ENCODE peak calls at places on chromosomes 1 and 21, in seven cellular contexts. Y is Panc1; K is suprapubic skin; O is CD8-positive, alpha-beta T cell; Z is breast epithelium; M is sigmoid colon; B is uterus. I is an unnamed sample. For H3K27me3, the result is how much of the 10 kb centered on the place peaks cover.

GRCh38 chr1:39110882-39111281 is 84.7 kb downstream of the NDUFS5 start:
- DNase-seq in Y (no peak), K (no peak), O (no peak), Z (no peak), M (no peak), B (no peak), I (no peak)

GRCh38 chr1:64539808-64540207 is 69.9 kb downstream of the CACHD1 start:
- DNase-seq in Y (no peak), K (no peak), O (no peak), Z (no peak), M (peak), B (peak), I (peak)

GRCh38 chr1:154750681-154751665 is 119.1 kb downstream of the KCNN3 start:
- DNase-seq in Y (no peak), K (no peak), O (no peak), Z (no peak), M (peak), B (no peak), I (no peak)

GRCh38 chr1:41741244-41741643 is 177.5 kb downstream of the HIVEP3 start:
- DNase-seq in Y (no peak), K (no peak), O (no peak), Z (no peak), M (no peak), B (no peak), I (no peak)

GRCh38 chr1:6241887-6242740 is 1.9 kb upstream of the HES3 start:
- DNase-seq in Y (no peak), K (no peak), O (no peak), Z (no peak), M (no peak), B (no peak), I (no peak)

GRCh38 chr1:16209132-16209846 is 3.2 kb downstream of the ARHGEF19 start:
- DNase-seq in Y (no peak), K (no peak), O (no peak), Z (no peak), M (no peak), B (no peak), I (no peak)

GRCh38 chr1:83043192-83043591 is 955.7 kb downstream of the TTLL7 start:
- DNase-seq in Y (no peak), K (no peak), O (no peak), Z (no peak), M (no peak), B (no peak), I (no peak)

GRCh38 chr1:189657131-189657530 is 820.5 kb downstream of the BRINP3 start:
- DNase-seq in Y (no peak), K (no peak), O (no peak), Z (no peak), M (no peak), B (no peak), I (no peak)

GRCh38 chr1:84208935-84209334 is 64.9 kb downstream of the PRKACB start:
- DNase-seq in Y (no peak), K (no peak), O (no peak), Z (no peak), M (no peak), B (no peak), I (no peak)

GRCh38 chr1:41802532-41803501 is 115.9 kb downstream of the HIVEP3 start:
- DNase-seq in Y (no peak), K (no peak), O (peak), Z (peak), M (peak), B (peak), I (peak)

GRCh38 chr1:147612366-147612765 is 58.0 kb downstream of the ACP6 start:
- DNase-seq in Y (peak), K (no peak), O (no peak), Z (no peak), M (no peak), B (no peak), I (no peak)

GRCh38 chr1:55712148-55712547 is 497.0 kb upstream of the USP24 start:
- DNase-seq in Y (no peak), K (no peak), O (no peak), Z (no peak), M (no peak), B (peak), I (no peak)

GRCh38 chr1:117312453-117313138 is 54.7 kb upstream of the MAN1A2 start:
- DNase-seq in Y (peak), K (no peak), O (no peak), Z (no peak), M (no peak), B (no peak), I (no peak)

GRCh38 chr1:151593651-151594625 is 17.9 kb upstream of the SNX27 start:
- DNase-seq in Y (no peak), K (peak), O (peak), Z (peak), M (peak), B (peak), I (peak)

GRCh38 chr1:151368000-151368744 is 4.3 kb downstream of the SELENBP1 start:
- DNase-seq in Y (no peak), K (no peak), O (no peak), Z (no peak), M (no peak), B (peak), I (no peak)

GRCh38 chr1:118821801-118822200 is 166.3 kb downstream of the TBX15 start:
- DNase-seq in Y (no peak), K (no peak), O (no peak), Z (no peak), M (no peak), B (no peak), I (peak)

GRCh38 chr1:6691507-6691906 is 10.1 kb downstream of the DNAJC11 start:
- DNase-seq in Y (no peak), K (no peak), O (no peak), Z (no peak), M (no peak), B (no peak), I (no peak)

GRCh38 chr1:98325646-98326441 is 335.7 kb upstream of the SNX7 start:
- DNase-seq in Y (no peak), K (peak), O (no peak), Z (no peak), M (peak), B (peak), I (peak)

GRCh38 chr1:34781071-34781843 is at the start of gene GJB3:
- DNase-seq in Y (no peak), K (peak), O (no peak), Z (no peak), M (peak), B (no peak), I (peak)

GRCh38 chr1:229759037-229759435 is 133.0 kb downstream of the URB2 start:
- DNase-seq in Y (no peak), K (no peak), O (no peak), Z (no peak), M (no peak), B (no peak), I (no peak)

GRCh38 chr1:2850502-2850901 is 49.0 kb upstream of the TTC34 start:
- DNase-seq in Y (no peak), K (no peak), O (no peak), Z (no peak), M (no peak), B (no peak), I (no peak)
- H3K27me3 ChIP-seq in Y (under half), K (half or more), O (under half), Z (half or more), M (under half), B (under half), I (half or more)

GRCh38 chr21:18467715-18468114 is 64.1 kb upstream of the TMPRSS15 start:
- DNase-seq in Y (no peak), K (no peak), O (no peak), Z (no peak), M (no peak), B (no peak), I (no peak)

DNA sequence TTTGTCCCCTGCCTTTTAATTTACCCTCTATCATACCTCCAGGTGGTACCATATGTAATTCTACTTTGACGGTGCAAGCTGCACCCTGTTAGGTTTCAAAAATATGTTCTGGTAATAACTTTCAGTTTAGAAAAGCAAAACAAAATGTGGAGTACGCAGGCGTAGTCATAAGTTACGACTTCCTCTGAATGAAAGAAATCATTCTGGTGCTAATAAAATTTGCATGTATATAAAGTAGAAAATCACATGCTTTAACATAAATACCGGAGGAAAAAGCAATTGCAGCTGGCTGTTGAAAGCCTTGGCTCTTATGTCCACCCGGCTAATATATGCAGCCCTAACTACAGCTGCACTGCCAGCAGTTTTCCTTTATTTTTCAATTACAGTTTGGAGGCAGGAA is 65.2 kb upstream of the TMPRSS15 start:
- DNase-seq in Y (no peak), K (no peak), O (no peak), Z (no peak), M (no peak), B (no peak), I (no peak)
- H3K4me3 ChIP-seq in Y (no peak), K (no peak), O (no peak), Z (no peak), M (peak), B (no peak), I (no peak)

DNA sequence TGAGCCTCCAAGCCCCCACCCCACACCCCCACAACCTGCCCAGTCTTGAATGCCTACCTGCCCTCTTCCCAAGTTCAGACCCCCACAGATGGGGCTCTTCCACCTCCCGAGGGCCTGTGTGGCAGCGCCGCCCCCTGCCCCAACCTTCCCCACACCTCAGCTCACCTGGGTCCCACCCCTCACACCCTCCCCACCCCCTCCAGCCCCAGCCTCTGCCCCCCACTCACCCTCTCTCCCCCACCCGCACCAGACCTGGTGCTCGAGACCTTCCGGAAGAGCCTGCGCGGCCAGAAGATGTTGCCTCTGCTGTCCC is 9.2 kb downstream of the TNFRSF18 start:
- DNase-seq in Y (no peak), K (no peak), O (no peak), Z (no peak), M (no peak), B (no peak), I (no peak)
- H3K27me3 ChIP-seq in Y (under half), K (under half), O (under half), Z (under half), M (under half), B (under half), I (under half)

GRCh38 chr21:42939581-42940413 is 14.4 kb upstream of the ERVH48-1 start:
- DNase-seq in Y (peak), K (no peak), O (no peak), Z (peak), M (peak), B (peak), I (peak)
- H3K4me3 ChIP-seq in Y (peak), K (no peak), O (no peak), Z (no peak), M (no peak), B (peak), I (no peak)

DNA sequence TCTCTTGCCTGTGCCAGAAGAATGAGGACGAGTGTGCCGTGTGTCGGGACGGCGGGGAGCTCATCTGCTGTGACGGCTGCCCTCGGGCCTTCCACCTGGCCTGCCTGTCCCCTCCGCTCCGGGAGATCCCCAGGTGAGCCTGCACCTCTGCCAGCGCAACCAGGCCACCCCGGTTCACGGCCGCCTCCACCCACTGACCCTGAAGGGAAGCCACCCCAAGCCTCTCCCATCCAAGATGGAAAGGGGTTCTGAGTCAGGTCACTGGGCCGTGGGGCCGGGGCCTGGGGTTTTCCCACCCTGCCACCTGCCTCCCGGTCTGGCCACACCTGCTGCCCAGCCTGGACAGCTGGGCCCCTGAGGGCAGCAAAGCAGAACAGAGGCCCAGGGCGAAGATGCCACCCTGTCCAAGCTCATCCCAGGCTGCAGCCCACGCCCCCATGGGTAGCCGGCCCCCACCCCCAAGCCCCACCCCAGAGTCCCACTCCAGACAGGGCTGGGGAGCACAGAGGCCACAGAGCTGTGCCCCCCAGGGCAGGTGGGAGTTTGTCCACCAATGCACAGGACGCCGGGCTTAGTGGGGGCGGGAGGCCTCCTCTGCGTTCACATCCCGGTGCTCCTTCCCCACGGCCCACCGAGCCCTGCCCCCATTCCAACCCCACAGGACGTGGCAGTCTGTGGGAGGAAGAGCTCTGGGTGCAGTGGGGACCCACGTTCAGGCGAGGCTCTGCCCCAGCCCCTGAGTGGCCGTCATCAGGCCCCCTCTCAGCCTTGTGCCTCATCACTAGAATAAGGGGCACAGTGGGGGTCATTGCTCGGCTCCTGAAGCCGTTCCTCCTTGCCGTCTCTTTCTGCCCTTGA is 5.6 kb downstream of the AIRE start:
- DNase-seq in Y (no peak), K (no peak), O (no peak), Z (no peak), M (no peak), B (no peak), I (no peak)
- H3K27me3 ChIP-seq in Y (under half), K (under half), O (under half), Z (under half), M (under half), B (under half), I (half or more)

GRCh38 chr1:203479646-203480045 is 4.0 kb downstream of the PRELP start:
- DNase-seq in Y (no peak), K (no peak), O (no peak), Z (no peak), M (no peak), B (no peak), I (no peak)
- H3K4me3 ChIP-seq in Y (no peak), K (peak), O (no peak), Z (peak), M (peak), B (peak), I (peak)